ENCODE peak calls at places on chromosome 3, in five cellular contexts. E is endothelial cell, L is fibroblast of villous mesenchyme, X is mesothelial cell of epicardium, R is A549. O is an unnamed sample.

GRCh38 chr3:105836533-105836932 is 32.3 kb downstream of the CBLB start:
- DNase-seq in E (no peak), X (no peak), L (peak; percentile 84), R (no peak), O (no peak)

GRCh38 chr3:50436063-50436674 is 67.3 kb downstream of the CACNA2D2 start:
- DNase-seq in R (peak; percentile 67), X (peak; percentile 45), E (peak; percentile 78), L (peak; percentile 15), O (peak; percentile 70)

GRCh38 chr3:139111392-139112229 is 66.9 kb upstream of the PRR23C start:
- DNase-seq in R (peak; percentile 43), L (peak; percentile 67), X (peak; percentile 53), E (peak; percentile 86), O (peak; percentile 92)

GRCh38 chr3:177777699-177778098 is 580.4 kb upstream of the TBL1XR1 start:
- DNase-seq in E (peak; percentile 41), R (peak; percentile 2), L (peak; percentile 49), X (no peak), O (peak; percentile 75)

GRCh38 chr3:50125541-50126286 is 29.4 kb upstream of the SEMA3F start:
- DNase-seq in L (no peak), X (no peak), R (no peak), E (no peak), O (no peak)

GRCh38 chr3:101780661-101781060 is 1.6 kb downstream of the NXPE3 start:
- DNase-seq in E (no peak), L (peak; percentile 89), R (peak; percentile 53), X (no peak), O (no peak)

GRCh38 chr3:177731644-177732268 is 534.5 kb upstream of the TBL1XR1 start:
- DNase-seq in L (peak; percentile 84), X (no peak), R (no peak), E (no peak), O (no peak)

GRCh38 chr3:114299421-114299820 is 5.6 kb downstream of the TIGIT start:
- DNase-seq in R (peak; percentile 79), E (peak; percentile 30), X (no peak), L (no peak), O (peak; percentile 51)

GRCh38 chr3:10398341-10398740 is 77.4 kb upstream of the SEC13 start:
- DNase-seq in X (no peak), E (no peak), L (no peak), R (no peak), O (no peak)

GRCh38 chr3:186520436-186520835 is 23.7 kb downstream of the CRYGS start:
- DNase-seq in X (no peak), R (no peak), L (no peak), E (no peak), O (no peak)

GRCh38 chr3:140994316-140994715 is 52.7 kb downstream of the SLC25A36 start:
- DNase-seq in E (no peak), L (no peak), R (no peak), X (no peak), O (no peak)

GRCh38 chr3:27653803-27654558 is 68.1 kb downstream of the EOMES start:
- DNase-seq in R (no peak), E (no peak), X (no peak), L (no peak), O (no peak)

GRCh38 chr3:49415931-49416601 is 3.8 kb downstream of the TCTA start:
- DNase-seq in L (no peak), X (no peak), R (no peak), E (no peak), O (no peak)

GRCh38 chr3:82130056-82130455 is 368.6 kb upstream of the GBE1 start:
- DNase-seq in E (no peak), L (no peak), R (no peak), X (no peak), O (no peak)

GRCh38 chr3:184354121-184354728 is 7.2 kb downstream of the CLCN2 start:
- DNase-seq in X (no peak), L (no peak), E (peak; percentile 74), R (peak; percentile 47), O (peak; percentile 71)

DNA sequence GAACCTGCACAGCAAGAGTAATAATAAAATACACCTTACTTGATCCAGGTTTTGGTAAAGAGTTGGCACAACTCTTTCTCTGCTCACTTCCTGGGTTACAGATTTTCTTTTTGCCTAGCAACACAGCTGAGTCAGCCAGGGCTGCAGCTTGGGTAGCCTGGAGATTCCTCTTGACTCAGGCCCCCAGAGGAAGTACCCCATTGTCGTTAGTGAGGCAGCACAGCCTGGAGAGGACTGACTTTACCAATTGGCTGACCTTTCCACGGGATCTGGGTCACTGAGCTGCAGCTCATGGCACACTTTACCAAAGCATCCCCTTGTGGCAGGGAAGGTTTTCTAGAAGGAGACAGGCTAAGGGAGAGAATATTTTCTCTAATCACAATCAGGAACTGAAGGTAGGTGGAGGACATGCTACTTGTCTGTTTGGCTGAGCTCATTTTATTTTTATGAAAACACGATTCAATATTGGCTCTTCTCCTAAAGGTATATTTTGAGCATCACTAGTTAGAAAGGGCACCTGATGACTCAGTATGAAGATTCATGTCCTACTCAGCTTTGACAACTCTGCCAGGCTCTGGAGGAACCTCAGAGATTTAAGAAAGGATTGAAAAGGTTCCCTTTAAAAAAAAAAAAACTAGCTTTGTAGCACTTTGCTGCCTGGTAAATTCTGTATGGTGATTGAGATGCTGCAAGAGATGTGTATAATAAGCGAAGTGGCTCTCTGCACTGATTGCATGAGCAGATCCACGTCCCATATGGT is 124.9 kb downstream of the CHDH start:
- DNase-seq in L (no peak), E (no peak), R (no peak), X (no peak), O (no peak)
- TF ChIP-seq CTCF in L (no peak), E (no peak), R (no peak), X (no peak), O (no peak)

DNA sequence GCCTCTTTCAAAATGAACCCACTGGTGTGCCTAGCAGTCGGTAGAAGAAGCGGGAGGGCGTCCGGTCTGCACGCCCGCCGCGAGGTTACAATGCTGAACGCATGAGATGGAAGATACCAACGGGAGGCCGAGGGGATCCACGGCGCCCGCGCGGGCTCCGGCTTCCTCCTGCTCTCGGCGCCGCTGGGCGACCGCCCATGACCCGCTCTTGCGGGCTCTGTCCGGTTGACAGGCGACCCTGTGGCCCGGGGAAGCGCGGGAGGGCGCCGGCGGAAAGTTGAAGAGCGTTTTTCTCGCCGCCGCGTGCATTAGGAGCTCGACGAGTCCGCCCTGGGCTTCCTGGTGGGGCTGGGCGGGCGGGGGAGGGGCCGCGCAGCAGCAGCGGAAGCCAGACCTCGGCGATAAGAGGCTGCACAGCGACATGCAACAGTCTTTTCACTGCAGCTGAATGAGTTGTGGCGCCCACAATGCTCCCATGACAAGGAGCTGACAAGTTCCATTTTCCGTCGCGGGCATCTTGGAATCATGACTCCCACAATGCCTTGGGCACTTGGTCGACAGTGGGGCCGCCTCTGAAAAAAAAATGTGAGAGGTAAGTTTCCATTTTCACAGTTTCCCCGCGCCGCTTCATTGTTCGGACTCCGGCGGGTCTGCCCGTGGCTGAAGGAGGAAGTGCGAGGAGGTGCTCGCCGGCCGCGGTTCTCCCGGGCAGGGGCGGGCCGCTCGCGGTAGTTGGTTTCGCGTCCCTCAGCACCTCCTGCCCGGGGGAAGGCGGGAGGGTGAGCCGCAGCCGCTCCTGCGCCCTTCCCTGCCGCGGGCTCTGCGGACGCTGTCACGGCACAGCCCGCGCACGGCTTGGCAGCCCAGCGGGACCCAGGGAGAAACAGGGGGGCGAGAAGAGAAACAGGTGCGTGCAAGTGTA is at the start of gene MBNL1:
- DNase-seq in X (peak; percentile 53), L (peak; percentile 81), E (peak; percentile 76), R (peak; percentile 36), O (peak; percentile 80)
- TF ChIP-seq CTCF in X (no peak), L (no peak), E (no peak), R (no peak), O (no peak)

GRCh38 chr3:168472811-168473210 is 377.1 kb upstream of the GOLIM4 start:
- DNase-seq in E (no peak), L (no peak), R (no peak), X (no peak), O (no peak)
- TF ChIP-seq CTCF in E (no peak), L (no peak), R (no peak), X (no peak), O (no peak)

GRCh38 chr3:66638717-66639116 is 137.9 kb upstream of the LRIG1 start:
- DNase-seq in X (no peak), R (no peak), E (no peak), L (no peak), O (no peak)
- TF ChIP-seq CTCF in X (no peak), R (no peak), E (no peak), L (peak; percentile 23), O (no peak)

GRCh38 chr3:17204049-17204650 is 319.4 kb downstream of the PLCL2 start:
- DNase-seq in X (no peak), L (no peak), E (no peak), R (no peak), O (no peak)
- TF ChIP-seq CTCF in X (no peak), L (no peak), E (no peak), R (no peak), O (no peak)

DNA sequence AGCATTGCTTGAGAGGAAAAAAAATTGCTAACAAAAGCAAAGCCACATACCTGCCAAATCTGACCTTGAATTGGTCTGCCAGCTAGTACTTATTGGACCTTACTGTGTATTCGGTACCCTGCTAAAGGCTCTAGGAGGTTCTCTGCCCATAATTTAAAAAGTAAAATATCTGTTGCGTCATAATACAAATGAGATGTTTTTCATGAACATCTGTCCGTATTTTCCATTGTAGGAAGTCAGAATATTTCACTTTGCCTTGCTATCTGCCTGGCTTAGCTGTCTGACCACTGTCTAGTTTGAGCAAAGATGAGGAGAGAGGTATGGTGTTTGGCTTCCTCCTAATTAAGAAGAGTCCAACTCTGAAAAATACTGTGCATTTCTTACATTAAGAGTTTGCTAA is 10.8 kb upstream of the C3orf20 start:
- DNase-seq in E (no peak), L (no peak), X (no peak), R (no peak), O (no peak)
- TF ChIP-seq CTCF in E (no peak), L (no peak), X (no peak), R (no peak), O (no peak)

GRCh38 chr3:33787328-33788009 is 11.0 kb upstream of the PDCD6IP start:
- DNase-seq in X (no peak), E (peak; percentile 52), R (peak; percentile 72), L (peak; percentile 75), O (peak; percentile 54)

GRCh38 chr3:33789183-33789954 is 9.1 kb upstream of the PDCD6IP start:
- DNase-seq in R (no peak), L (no peak), E (no peak), X (no peak), O (no peak)

GRCh38 chr3:33791477-33792166 is 6.8 kb upstream of the PDCD6IP start:
- DNase-seq in E (no peak), R (peak; percentile 37), X (no peak), L (peak; percentile 53), O (no peak)

GRCh38 chr3:33792167-33792892 is 6.1 kb upstream of the PDCD6IP start:
- DNase-seq in R (no peak), X (no peak), E (no peak), L (no peak), O (no peak)

DNA sequence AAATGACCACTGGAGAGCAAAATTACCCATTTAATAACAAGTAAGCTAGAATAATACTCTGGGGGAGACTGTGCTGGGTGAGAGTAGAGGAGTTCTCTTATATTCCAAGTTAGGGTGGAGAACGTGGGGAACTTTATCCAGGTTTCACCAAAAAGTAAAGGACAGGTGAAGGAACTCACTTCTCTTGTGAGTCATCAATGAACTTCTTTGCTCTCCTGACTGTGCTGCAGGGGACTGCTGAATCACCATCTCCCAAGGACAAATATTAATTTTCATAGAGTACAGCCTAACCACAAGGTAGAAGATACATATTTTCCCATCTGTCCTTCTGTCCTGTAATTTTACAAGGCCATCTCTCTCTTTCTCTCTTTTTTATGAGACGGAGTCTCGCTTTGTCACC is 8.3 kb upstream of the PDCD6IP start:
- DNase-seq in E (no peak), L (no peak), R (peak; percentile 18), X (no peak), O (no peak)
- TF ChIP-seq CTCF in E (no peak), L (no peak), R (no peak), X (no peak), O (no peak)

O was measured in Calu3.